ENCODE peak calls at places on chromosomes 12 and 14, in ten cellular contexts. One of them, this sample, is unnamed.

GRCh38 chr14:64723691-64724577 is 19.7 kb downstream of the PLEKHG3 start:
- DNase-seq in H1: no peak
- DNase-seq in AG10803: no peak
- DNase-seq in foreskin fibroblast: no peak
- DNase-seq in fibroblast of lung: peak; percentile 46
- DNase-seq in left ventricle myocardium inferior: peak; percentile 4
- DNase-seq in AG04450: no peak
- DNase-seq in A549: no peak
- DNase-seq in SK-N-SH: no peak
- DNase-seq in pancreas: no peak
- DNase-seq in this sample: no peak

GRCh38 chr14:26707234-26707633 is 109.4 kb upstream of the NOVA1 start:
- DNase-seq in pancreas: no peak
- DNase-seq in foreskin fibroblast: no peak
- DNase-seq in H1: no peak
- DNase-seq in AG10803: no peak
- DNase-seq in fibroblast of lung: no peak
- DNase-seq in SK-N-SH: no peak
- DNase-seq in A549: no peak
- DNase-seq in AG04450: no peak
- DNase-seq in left ventricle myocardium inferior: no peak
- DNase-seq in this sample: no peak

GRCh38 chr14:64654072-64654899 is 49.9 kb upstream of the PLEKHG3 start:
- DNase-seq in left ventricle myocardium inferior: no peak
- DNase-seq in pancreas: no peak
- DNase-seq in A549: peak; percentile 78
- DNase-seq in AG10803: peak; percentile 92
- DNase-seq in H1: no peak
- DNase-seq in foreskin fibroblast: peak; percentile 85
- DNase-seq in fibroblast of lung: peak; percentile 92
- DNase-seq in AG04450: peak; percentile 74
- DNase-seq in SK-N-SH: no peak
- DNase-seq in this sample: peak; percentile 81

GRCh38 chr14:24280797-24281460 is 9.5 kb upstream of the RABGGTA start:
- DNase-seq in left ventricle myocardium inferior: no peak
- DNase-seq in fibroblast of lung: no peak
- DNase-seq in AG10803: no peak
- DNase-seq in SK-N-SH: no peak
- DNase-seq in AG04450: no peak
- DNase-seq in H1: no peak
- DNase-seq in A549: no peak
- DNase-seq in foreskin fibroblast: peak; percentile 45
- DNase-seq in pancreas: peak; percentile 25
- DNase-seq in this sample: no peak

GRCh38 chr14:98099527-98099926 is 1172.5 kb downstream of the BCL11B start:
- DNase-seq in SK-N-SH: no peak
- DNase-seq in AG04450: no peak
- DNase-seq in H1: no peak
- DNase-seq in left ventricle myocardium inferior: no peak
- DNase-seq in fibroblast of lung: peak; percentile 6
- DNase-seq in pancreas: no peak
- DNase-seq in A549: no peak
- DNase-seq in foreskin fibroblast: no peak
- DNase-seq in AG10803: no peak
- DNase-seq in this sample: no peak

GRCh38 chr12:52351196-52352059 is 15.9 kb downstream of the KRT85 start:
- DNase-seq in fibroblast of lung: no peak
- DNase-seq in foreskin fibroblast: no peak
- DNase-seq in left ventricle myocardium inferior: peak; percentile 50
- DNase-seq in pancreas: peak; percentile 83
- DNase-seq in SK-N-SH: no peak
- DNase-seq in H1: no peak
- DNase-seq in AG10803: no peak
- DNase-seq in AG04450: no peak
- DNase-seq in A549: no peak
- DNase-seq in this sample: no peak

GRCh38 chr12:49706351-49707126 is 666 bp downstream of the FMNL3 start:
- DNase-seq in SK-N-SH: peak; percentile 78
- DNase-seq in fibroblast of lung: peak; percentile 48
- DNase-seq in foreskin fibroblast: peak; percentile 63
- DNase-seq in AG04450: no peak
- DNase-seq in left ventricle myocardium inferior: peak; percentile 42
- DNase-seq in AG10803: peak; percentile 42
- DNase-seq in H1: no peak
- DNase-seq in A549: no peak
- DNase-seq in pancreas: peak; percentile 74
- DNase-seq in this sample: no peak

GRCh38 chr12:81598205-81598604 is 160.9 kb downstream of the PPFIA2 start:
- DNase-seq in foreskin fibroblast: no peak
- DNase-seq in pancreas: no peak
- DNase-seq in left ventricle myocardium inferior: no peak
- DNase-seq in AG04450: no peak
- DNase-seq in SK-N-SH: peak; percentile 7
- DNase-seq in A549: no peak
- DNase-seq in AG10803: no peak
- DNase-seq in fibroblast of lung: peak; percentile 5
- DNase-seq in H1: no peak
- DNase-seq in this sample: no peak

GRCh38 chr12:12714276-12715001 is 2.7 kb upstream of the CDKN1B start:
- DNase-seq in AG04450: no peak
- DNase-seq in left ventricle myocardium inferior: no peak
- DNase-seq in AG10803: no peak
- DNase-seq in SK-N-SH: no peak
- DNase-seq in pancreas: no peak
- DNase-seq in fibroblast of lung: peak; percentile 54
- DNase-seq in H1: no peak
- DNase-seq in A549: peak; percentile 68
- DNase-seq in foreskin fibroblast: peak; percentile 51
- DNase-seq in this sample: no peak

GRCh38 chr14:77105118-77105517 is 7.1 kb downstream of the CIPC start:
- DNase-seq in SK-N-SH: no peak
- DNase-seq in A549: no peak
- DNase-seq in left ventricle myocardium inferior: no peak
- DNase-seq in fibroblast of lung: no peak
- DNase-seq in H1: no peak
- DNase-seq in foreskin fibroblast: no peak
- DNase-seq in AG10803: no peak
- DNase-seq in AG04450: no peak
- DNase-seq in pancreas: no peak
- DNase-seq in this sample: no peak

GRCh38 chr12:119803391-119803791 is 73.7 kb downstream of the CIT start:
- DNase-seq in foreskin fibroblast: peak; percentile 91
- DNase-seq in AG04450: no peak
- DNase-seq in fibroblast of lung: peak; percentile 48
- DNase-seq in H1: peak; percentile 21
- DNase-seq in pancreas: no peak
- DNase-seq in SK-N-SH: peak; percentile 41
- DNase-seq in AG10803: peak; percentile 77
- DNase-seq in left ventricle myocardium inferior: no peak
- DNase-seq in A549: no peak
- DNase-seq in this sample: peak; percentile 32

GRCh38 chr14:93033983-93034670 is 81.6 kb downstream of the ITPK1 start:
- DNase-seq in left ventricle myocardium inferior: no peak
- DNase-seq in A549: no peak
- DNase-seq in foreskin fibroblast: no peak
- DNase-seq in AG10803: no peak
- DNase-seq in AG04450: no peak
- DNase-seq in H1: no peak
- DNase-seq in fibroblast of lung: no peak
- DNase-seq in pancreas: no peak
- DNase-seq in SK-N-SH: peak; percentile 77
- DNase-seq in this sample: no peak

GRCh38 chr14:53929871-53930685 is 26.5 kb downstream of the BMP4 start:
- DNase-seq in A549: peak; percentile 28
- DNase-seq in pancreas: no peak
- DNase-seq in H1: no peak
- DNase-seq in foreskin fibroblast: peak; percentile 18
- DNase-seq in fibroblast of lung: no peak
- DNase-seq in SK-N-SH: no peak
- DNase-seq in AG10803: no peak
- DNase-seq in AG04450: no peak
- DNase-seq in left ventricle myocardium inferior: no peak
- DNase-seq in this sample: no peak
- TF ChIP-seq CTCF in A549: peak; percentile 54
- TF ChIP-seq CTCF in pancreas: peak; percentile 52
- TF ChIP-seq CTCF in H1: peak; percentile 99
- TF ChIP-seq CTCF in foreskin fibroblast: peak; percentile 23
- TF ChIP-seq CTCF in fibroblast of lung: no peak
- TF ChIP-seq CTCF in SK-N-SH: peak; percentile 39
- TF ChIP-seq CTCF in AG10803: peak; percentile 31
- TF ChIP-seq CTCF in AG04450: peak; percentile 19
- TF ChIP-seq CTCF in left ventricle myocardium inferior: peak; percentile 54
- TF ChIP-seq CTCF in this sample: peak; percentile 28

GRCh38 chr12:103799504-103800251 is 41.4 kb downstream of the NT5DC3 start:
- DNase-seq in SK-N-SH: no peak
- DNase-seq in fibroblast of lung: peak; percentile 68
- DNase-seq in H1: no peak
- DNase-seq in pancreas: no peak
- DNase-seq in AG04450: no peak
- DNase-seq in A549: peak; percentile 70
- DNase-seq in left ventricle myocardium inferior: no peak
- DNase-seq in foreskin fibroblast: peak; percentile 44
- DNase-seq in AG10803: peak; percentile 44
- DNase-seq in this sample: no peak

GRCh38 chr12:103803847-103804246 is 37.2 kb downstream of the NT5DC3 start:
- DNase-seq in H1: no peak
- DNase-seq in foreskin fibroblast: no peak
- DNase-seq in AG10803: no peak
- DNase-seq in AG04450: no peak
- DNase-seq in left ventricle myocardium inferior: no peak
- DNase-seq in fibroblast of lung: no peak
- DNase-seq in pancreas: no peak
- DNase-seq in A549: no peak
- DNase-seq in SK-N-SH: no peak
- DNase-seq in this sample: no peak

GRCh38 chr12:103800252-103800771 is 40.7 kb downstream of the NT5DC3 start:
- DNase-seq in H1: no peak
- DNase-seq in fibroblast of lung: peak; percentile 86
- DNase-seq in SK-N-SH: peak; percentile 24
- DNase-seq in AG10803: peak; percentile 80
- DNase-seq in left ventricle myocardium inferior: peak; percentile 67
- DNase-seq in A549: peak; percentile 30
- DNase-seq in pancreas: peak; percentile 78
- DNase-seq in AG04450: peak; percentile 63
- DNase-seq in foreskin fibroblast: peak; percentile 86
- DNase-seq in this sample: no peak

GRCh38 chr12:103801709-103802585 is 39.1 kb downstream of the NT5DC3 start:
- DNase-seq in left ventricle myocardium inferior: no peak
- DNase-seq in fibroblast of lung: peak; percentile 96
- DNase-seq in A549: peak; percentile 73
- DNase-seq in H1: no peak
- DNase-seq in pancreas: no peak
- DNase-seq in foreskin fibroblast: peak; percentile 52
- DNase-seq in AG10803: peak; percentile 57
- DNase-seq in SK-N-SH: no peak
- DNase-seq in AG04450: no peak
- DNase-seq in this sample: no peak

GRCh38 chr12:103802586-103802886 is 38.5 kb downstream of the NT5DC3 start:
- DNase-seq in pancreas: no peak
- DNase-seq in SK-N-SH: no peak
- DNase-seq in AG04450: no peak
- DNase-seq in A549: no peak
- DNase-seq in foreskin fibroblast: no peak
- DNase-seq in H1: no peak
- DNase-seq in AG10803: no peak
- DNase-seq in fibroblast of lung: no peak
- DNase-seq in left ventricle myocardium inferior: no peak
- DNase-seq in this sample: no peak
- H3K4me3 ChIP-seq in pancreas: no peak overlapping the region
- H3K4me3 ChIP-seq in SK-N-SH: no peak overlapping the region
- H3K4me3 ChIP-seq in AG04450: no peak overlapping the region
- H3K4me3 ChIP-seq in A549: no peak overlapping the region
- H3K4me3 ChIP-seq in foreskin fibroblast: no peak overlapping the region
- H3K4me3 ChIP-seq in H1: no peak overlapping the region
- H3K4me3 ChIP-seq in AG10803: no peak overlapping the region
- H3K4me3 ChIP-seq in fibroblast of lung: no peak overlapping the region
- H3K4me3 ChIP-seq in left ventricle myocardium inferior: no peak overlapping the region
- H3K4me3 ChIP-seq in this sample: no peak overlapping the region

DNA sequence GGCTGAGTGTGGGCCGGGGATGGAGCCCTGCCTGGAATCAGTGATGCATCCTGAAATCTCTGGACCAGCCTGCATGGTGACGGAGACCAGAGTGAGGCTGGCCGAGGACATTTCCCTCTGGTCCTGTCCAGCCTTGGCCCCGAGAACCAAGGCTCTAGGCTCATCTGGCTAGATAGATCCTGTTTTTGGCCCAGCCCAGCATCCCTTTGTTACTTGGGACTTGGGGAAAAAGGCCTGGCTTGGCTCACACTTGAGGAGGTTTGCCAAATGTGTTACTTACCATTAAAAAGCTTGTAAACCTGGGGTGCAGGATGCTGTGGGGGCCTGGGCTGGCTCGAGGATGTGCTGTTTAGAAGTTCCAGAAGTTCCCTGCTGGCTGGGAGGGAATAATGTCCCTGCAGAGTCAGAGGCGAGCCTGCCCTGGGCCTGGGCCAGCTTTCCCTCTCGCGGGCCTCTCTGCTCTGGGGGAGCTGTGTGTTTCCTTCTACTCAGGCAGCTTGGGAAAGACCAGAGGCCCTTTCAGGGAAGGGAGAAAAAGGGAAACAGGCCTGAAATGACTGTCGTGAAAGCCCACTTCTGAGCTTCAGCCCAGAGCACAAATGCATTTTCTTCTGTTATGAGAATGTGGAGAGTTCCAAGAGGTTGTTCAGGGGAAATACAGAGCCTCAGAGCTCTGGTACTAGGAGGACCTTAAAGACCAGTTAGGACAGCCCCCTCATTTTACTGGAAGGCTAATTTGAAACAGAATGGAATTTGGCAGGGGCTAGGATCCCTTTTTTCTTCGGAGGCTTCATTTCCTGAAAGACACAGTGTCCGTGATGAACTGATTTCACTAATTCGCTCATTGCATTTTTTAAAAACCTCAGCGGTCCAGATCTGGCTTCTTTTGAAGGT is 47.2 kb upstream of the CTDSP2 start:
- DNase-seq in AG04450: peak; percentile 78
- DNase-seq in AG10803: peak; percentile 97
- DNase-seq in fibroblast of lung: peak; percentile 84
- DNase-seq in foreskin fibroblast: peak; percentile 98
- DNase-seq in H1: no peak
- DNase-seq in pancreas: peak; percentile 86
- DNase-seq in A549: no peak
- DNase-seq in left ventricle myocardium inferior: peak; percentile 93
- DNase-seq in SK-N-SH: peak; percentile 72
- DNase-seq in this sample: peak; percentile 88
- TF ChIP-seq CTCF in AG04450: no peak
- TF ChIP-seq CTCF in AG10803: no peak
- TF ChIP-seq CTCF in fibroblast of lung: no peak
- TF ChIP-seq CTCF in foreskin fibroblast: no peak
- TF ChIP-seq CTCF in H1: no peak
- TF ChIP-seq CTCF in pancreas: no peak
- TF ChIP-seq CTCF in A549: no peak
- TF ChIP-seq CTCF in left ventricle myocardium inferior: peak; percentile 63
- TF ChIP-seq CTCF in SK-N-SH: peak; percentile 7
- TF ChIP-seq CTCF in this sample: no peak

DNA sequence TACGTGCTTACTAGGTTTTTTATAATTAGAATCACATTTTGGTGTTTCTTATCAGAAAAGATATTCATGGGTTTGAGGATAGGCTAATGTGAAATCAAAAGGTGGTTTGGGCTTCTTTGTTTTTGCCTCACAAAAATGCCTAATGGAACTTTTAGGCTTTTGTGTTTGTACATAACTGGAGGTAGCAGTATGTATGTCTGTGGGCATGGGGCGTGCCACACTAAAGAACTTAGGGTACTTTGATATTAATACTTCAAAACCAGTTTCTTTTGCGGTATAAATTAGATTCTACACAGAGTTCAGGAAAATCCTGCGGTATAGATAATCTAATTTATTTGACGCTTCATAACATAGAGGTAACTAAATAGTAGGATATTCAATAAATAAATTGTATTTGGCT is 1.9 kb downstream of the ETV6 start:
- DNase-seq in foreskin fibroblast: no peak
- DNase-seq in AG04450: no peak
- DNase-seq in SK-N-SH: no peak
- DNase-seq in A549: no peak
- DNase-seq in AG10803: no peak
- DNase-seq in fibroblast of lung: no peak
- DNase-seq in pancreas: no peak
- DNase-seq in left ventricle myocardium inferior: no peak
- DNase-seq in H1: no peak
- DNase-seq in this sample: no peak
- H3K4me3 ChIP-seq in foreskin fibroblast: peak overlapping the region; percentile 70
- H3K4me3 ChIP-seq in AG04450: peak overlapping the region; percentile 97
- H3K4me3 ChIP-seq in SK-N-SH: peak overlapping the region; percentile 83
- H3K4me3 ChIP-seq in A549: peak overlapping the region; percentile 95
- H3K4me3 ChIP-seq in AG10803: peak overlapping the region; percentile 95
- H3K4me3 ChIP-seq in fibroblast of lung: peak overlapping the region; percentile 87
- H3K4me3 ChIP-seq in pancreas: peak overlapping the region; percentile 69
- H3K4me3 ChIP-seq in left ventricle myocardium inferior: peak overlapping the region; percentile 86
- H3K4me3 ChIP-seq in H1: peak overlapping the region; percentile 98
- H3K4me3 ChIP-seq in this sample: peak overlapping the region; percentile 71